ENCODE peak calls at places on chromosomes 12 and 14, in five cellular contexts. One of them, this sample, is unnamed.

GRCh38 chr12:124040737-124041136 is 67.7 kb downstream of the ZNF664 start:
- DNase-seq in GM12892: no peak
- DNase-seq in A549: no peak
- DNase-seq in upper lobe of left lung: no peak
- DNase-seq in lower leg skin: no peak
- DNase-seq in this sample: no peak

GRCh38 chr12:119668315-119668651 is 350 bp downstream of the PRKAB1 start:
- DNase-seq in A549: no peak
- DNase-seq in lower leg skin: no peak
- DNase-seq in upper lobe of left lung: no peak
- DNase-seq in GM12892: no peak
- DNase-seq in this sample: no peak

GRCh38 chr12:75750950-75751349 is 239.5 kb upstream of the KRR1 start:
- DNase-seq in upper lobe of left lung: no peak
- DNase-seq in GM12892: no peak
- DNase-seq in lower leg skin: no peak
- DNase-seq in A549: peak
- DNase-seq in this sample: no peak

GRCh38 chr12:916240-916639 is 33.3 kb downstream of the RAD52 start:
- DNase-seq in upper lobe of left lung: peak
- DNase-seq in lower leg skin: no peak
- DNase-seq in GM12892: no peak
- DNase-seq in A549: no peak
- DNase-seq in this sample: no peak

GRCh38 chr14:26403760-26404159 is 194.1 kb downstream of the NOVA1 start:
- DNase-seq in lower leg skin: no peak
- DNase-seq in A549: no peak
- DNase-seq in GM12892: no peak
- DNase-seq in upper lobe of left lung: no peak
- DNase-seq in this sample: no peak

GRCh38 chr14:37411079-37411735 is 183.8 kb downstream of the FOXA1 start:
- DNase-seq in lower leg skin: no peak
- DNase-seq in GM12892: no peak
- DNase-seq in A549: no peak
- DNase-seq in upper lobe of left lung: no peak
- DNase-seq in this sample: no peak

GRCh38 chr12:9124346-9125031 is 8.8 kb upstream of the A2M start:
- DNase-seq in upper lobe of left lung: peak
- DNase-seq in A549: no peak
- DNase-seq in lower leg skin: no peak
- DNase-seq in GM12892: no peak
- DNase-seq in this sample: no peak

GRCh38 chr12:66405395-66405794 is 103.1 kb downstream of the HELB start:
- DNase-seq in A549: no peak
- DNase-seq in GM12892: no peak
- DNase-seq in lower leg skin: no peak
- DNase-seq in upper lobe of left lung: no peak
- DNase-seq in this sample: no peak

GRCh38 chr14:20642182-20642581 is 691 bp upstream of the OR6S1 start:
- DNase-seq in GM12892: no peak
- DNase-seq in upper lobe of left lung: no peak
- DNase-seq in lower leg skin: no peak
- DNase-seq in A549: no peak
- DNase-seq in this sample: no peak

GRCh38 chr12:29944269-29945000 is 160.7 kb upstream of the TMTC1 start:
- DNase-seq in lower leg skin: no peak
- DNase-seq in upper lobe of left lung: no peak
- DNase-seq in A549: no peak
- DNase-seq in GM12892: no peak
- DNase-seq in this sample: no peak

GRCh38 chr14:75411194-75411552 is 16.6 kb upstream of the JDP2 start:
- DNase-seq in GM12892: no peak
- DNase-seq in upper lobe of left lung: no peak
- DNase-seq in lower leg skin: peak
- DNase-seq in A549: no peak
- DNase-seq in this sample: no peak

GRCh38 chr12:89166525-89166934 is 185.8 kb downstream of the DUSP6 start:
- DNase-seq in A549: peak
- DNase-seq in lower leg skin: no peak
- DNase-seq in upper lobe of left lung: no peak
- DNase-seq in GM12892: no peak
- DNase-seq in this sample: no peak

GRCh38 chr12:104351023-104351983 is 47.8 kb downstream of the EID3 start:
- DNase-seq in lower leg skin: peak
- DNase-seq in GM12892: no peak
- DNase-seq in upper lobe of left lung: no peak
- DNase-seq in A549: no peak
- DNase-seq in this sample: no peak
- TF ChIP-seq POLR2A in lower leg skin: no peak
- TF ChIP-seq POLR2A in GM12892: peak
- TF ChIP-seq POLR2A in upper lobe of left lung: no peak
- TF ChIP-seq POLR2A in A549: no peak
- TF ChIP-seq POLR2A in this sample: no peak

DNA sequence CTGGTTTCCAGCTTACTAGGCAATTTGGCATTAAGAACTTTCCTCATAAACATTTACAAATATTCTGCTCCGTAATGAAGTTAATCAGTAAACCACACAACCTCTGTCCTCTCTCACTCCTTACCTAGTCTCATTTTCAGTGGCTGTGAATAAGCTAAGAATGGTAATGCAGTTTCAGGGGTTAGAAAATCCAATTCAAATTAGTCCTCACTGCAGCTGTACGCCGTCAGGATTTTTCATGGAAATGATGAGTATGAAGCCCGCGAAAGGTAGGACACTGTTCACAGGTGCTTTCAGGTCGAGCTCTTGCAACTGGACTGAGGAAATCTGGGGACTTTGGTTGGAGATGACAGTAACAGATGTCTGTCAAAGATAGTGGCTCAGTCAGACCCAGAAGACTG is 29.6 kb downstream of the NR1H4 start:
- DNase-seq in upper lobe of left lung: no peak
- DNase-seq in lower leg skin: no peak
- DNase-seq in A549: no peak
- DNase-seq in GM12892: no peak
- DNase-seq in this sample: no peak
- TF ChIP-seq POLR2A in upper lobe of left lung: no peak
- TF ChIP-seq POLR2A in lower leg skin: no peak
- TF ChIP-seq POLR2A in A549: no peak
- TF ChIP-seq POLR2A in GM12892: no peak
- TF ChIP-seq POLR2A in this sample: no peak

DNA sequence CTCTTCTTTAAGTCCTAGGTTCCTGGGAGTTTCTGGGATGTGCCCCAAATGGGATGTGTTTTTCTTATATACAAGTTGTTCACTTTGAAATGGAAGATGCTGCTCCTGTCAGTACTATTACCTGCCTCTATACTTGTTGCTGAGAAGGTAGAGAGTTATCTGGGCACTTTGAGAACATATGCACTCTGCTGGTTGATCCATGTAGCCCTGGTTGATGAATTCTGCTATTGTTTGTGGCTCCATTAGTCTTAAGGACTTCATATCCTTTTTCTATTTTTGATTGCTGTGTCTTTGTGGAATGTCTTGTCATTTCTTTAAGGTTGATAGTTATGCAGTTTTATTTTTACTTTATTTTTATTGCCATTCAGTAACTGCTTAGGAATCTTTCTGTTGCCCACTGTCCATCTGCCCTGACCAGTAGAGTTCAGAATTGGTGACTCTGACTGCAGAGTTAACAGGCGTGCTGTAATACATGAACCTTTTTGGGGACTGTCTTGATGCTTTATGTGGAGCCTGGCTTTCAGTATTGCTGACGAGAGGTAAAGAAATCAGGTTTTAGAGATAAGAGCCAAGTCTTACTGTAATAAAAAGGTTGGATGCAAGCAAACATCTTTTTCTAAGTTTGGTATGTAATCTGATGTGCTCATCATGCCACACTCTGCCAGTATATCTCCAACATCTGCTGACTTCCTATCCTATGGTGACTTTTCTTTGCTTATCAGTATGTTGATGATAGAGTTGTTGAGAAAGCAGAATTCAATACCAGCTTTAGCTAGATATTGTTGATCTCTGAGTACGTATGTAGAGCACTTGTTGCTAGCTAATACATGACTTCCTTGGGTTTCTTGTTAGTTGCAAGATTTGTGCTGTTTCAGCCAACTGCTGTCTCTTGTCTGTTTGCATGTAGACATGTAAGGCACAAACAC is 1.6 kb downstream of the GMPR2 start:
- DNase-seq in upper lobe of left lung: no peak
- DNase-seq in A549: no peak
- DNase-seq in lower leg skin: no peak
- DNase-seq in GM12892: no peak
- DNase-seq in this sample: no peak
- TF ChIP-seq POLR2A in upper lobe of left lung: no peak
- TF ChIP-seq POLR2A in A549: no peak
- TF ChIP-seq POLR2A in lower leg skin: no peak
- TF ChIP-seq POLR2A in GM12892: no peak
- TF ChIP-seq POLR2A in this sample: no peak

DNA sequence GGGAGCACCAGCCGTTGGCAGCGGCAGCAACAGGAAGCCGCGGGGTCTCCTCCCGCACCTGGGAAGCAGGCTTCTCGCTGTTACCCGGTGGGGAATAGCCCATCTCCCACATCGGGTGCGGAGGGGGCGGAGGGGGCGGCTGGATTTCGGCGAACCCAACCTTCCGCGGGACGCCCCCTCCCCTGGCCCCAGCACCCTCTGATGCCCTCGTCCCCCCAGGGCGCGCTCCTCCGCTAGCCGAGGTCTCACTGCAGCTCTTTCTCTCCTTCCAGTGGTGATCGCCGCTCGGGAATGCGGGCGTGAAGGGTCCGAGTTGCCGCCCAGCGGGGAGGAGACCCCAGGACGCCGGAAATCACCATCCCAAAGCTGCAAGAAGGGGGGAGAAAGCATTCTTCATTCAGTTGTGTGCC is 301 bp downstream of the SAMD4A start:
- DNase-seq in upper lobe of left lung: peak
- DNase-seq in A549: peak
- DNase-seq in GM12892: no peak
- DNase-seq in lower leg skin: peak
- DNase-seq in this sample: no peak
- TF ChIP-seq POLR2A in upper lobe of left lung: no peak
- TF ChIP-seq POLR2A in A549: no peak
- TF ChIP-seq POLR2A in GM12892: no peak
- TF ChIP-seq POLR2A in lower leg skin: no peak
- TF ChIP-seq POLR2A in this sample: no peak

DNA sequence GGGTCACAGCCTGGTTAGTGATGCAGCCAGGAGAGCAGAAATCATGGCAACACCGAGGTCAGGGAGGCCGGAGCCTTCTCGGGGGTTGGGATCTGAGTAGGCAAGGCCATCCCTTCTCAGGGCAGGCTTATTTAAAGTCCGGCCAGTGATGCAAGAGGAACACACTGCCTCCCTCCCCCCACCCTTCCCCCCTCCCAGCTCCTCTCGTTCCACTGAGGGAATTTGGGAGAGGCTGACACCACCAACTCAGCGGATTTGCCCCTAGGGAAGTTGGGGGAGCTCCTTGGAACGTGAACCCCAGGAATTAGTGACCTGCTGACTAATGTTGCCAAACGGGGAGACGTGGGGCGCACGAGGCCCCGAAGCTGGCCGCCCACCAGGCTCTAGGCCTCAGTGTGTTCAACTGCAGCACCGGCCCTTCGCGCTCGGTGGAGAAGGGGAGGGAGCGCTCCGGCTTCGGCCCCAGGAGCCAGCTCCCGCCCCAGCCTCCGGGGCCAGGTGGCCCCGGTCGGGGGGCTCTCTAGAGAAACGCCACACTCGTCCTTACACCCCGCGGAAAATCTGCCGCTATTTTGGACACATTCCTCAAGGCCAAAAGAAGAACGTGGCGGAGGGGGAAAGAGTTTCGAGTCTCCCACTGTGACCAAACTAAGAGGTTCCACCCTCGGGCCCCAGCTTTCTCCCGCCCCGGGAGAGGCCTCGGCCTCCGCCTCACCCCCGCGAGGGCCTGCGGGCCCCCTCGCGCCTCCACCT is 1.6 kb downstream of the CTDSP2 start:
- DNase-seq in upper lobe of left lung: peak
- DNase-seq in lower leg skin: peak
- DNase-seq in GM12892: peak
- DNase-seq in A549: peak
- DNase-seq in this sample: peak
- TF ChIP-seq POLR2A in upper lobe of left lung: peak
- TF ChIP-seq POLR2A in lower leg skin: no peak
- TF ChIP-seq POLR2A in GM12892: no peak
- TF ChIP-seq POLR2A in A549: no peak
- TF ChIP-seq POLR2A in this sample: peak

DNA sequence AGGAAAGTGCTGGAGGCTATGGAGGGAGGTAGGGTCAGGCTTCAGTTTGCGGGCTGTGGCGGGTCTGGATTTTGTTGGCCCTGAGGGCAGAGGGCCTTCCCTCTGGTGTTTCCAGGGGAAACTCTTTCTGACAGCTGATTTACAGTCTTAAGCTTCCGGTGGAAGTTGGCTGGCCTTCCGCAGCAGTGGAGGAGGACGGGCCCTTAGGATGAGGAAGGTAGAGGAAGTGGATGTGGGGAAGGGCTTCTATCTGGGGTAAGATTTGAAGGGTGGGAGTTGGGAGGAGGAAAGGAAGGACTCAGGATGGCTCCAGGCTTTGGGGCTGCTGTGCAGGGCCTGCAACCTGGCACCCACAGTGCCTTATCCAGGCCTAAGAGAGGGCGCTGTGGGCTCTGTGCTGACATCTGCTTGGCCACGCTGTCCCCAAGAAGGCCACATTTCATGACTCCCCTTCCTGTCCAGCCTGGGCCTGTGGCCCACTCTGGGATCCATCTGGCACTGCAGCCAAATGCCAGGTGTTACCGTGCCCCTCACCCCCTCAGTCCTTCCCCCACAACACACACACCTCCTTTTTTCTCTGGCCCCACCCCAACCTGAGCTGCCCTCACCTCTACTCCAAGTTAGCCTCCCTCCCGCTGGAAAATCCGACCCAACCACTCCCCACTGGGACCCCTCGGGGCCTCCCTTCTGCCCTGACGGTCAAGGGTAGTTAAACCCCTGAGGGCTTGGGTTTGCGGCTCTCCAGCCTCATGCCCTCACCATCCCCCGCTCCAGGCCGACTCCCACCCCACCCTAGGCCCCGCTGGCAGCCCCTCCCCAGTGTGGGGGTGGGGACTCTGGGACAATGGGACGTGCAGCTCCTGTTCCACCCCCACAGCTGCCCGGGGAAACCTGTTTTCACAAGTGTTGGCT is 7.7 kb upstream of the PPP1R13B start:
- DNase-seq in upper lobe of left lung: peak
- DNase-seq in lower leg skin: no peak
- DNase-seq in A549: no peak
- DNase-seq in GM12892: no peak
- DNase-seq in this sample: no peak
- TF ChIP-seq POLR2A in upper lobe of left lung: no peak
- TF ChIP-seq POLR2A in lower leg skin: no peak
- TF ChIP-seq POLR2A in A549: no peak
- TF ChIP-seq POLR2A in GM12892: no peak
- TF ChIP-seq POLR2A in this sample: no peak

GRCh38 chr14:81534510-81535074 is 939 bp upstream of the SEL1L start:
- DNase-seq in A549: no peak
- DNase-seq in GM12892: no peak
- DNase-seq in lower leg skin: no peak
- DNase-seq in upper lobe of left lung: no peak
- DNase-seq in this sample: no peak
- TF ChIP-seq POLR2A in A549: no peak
- TF ChIP-seq POLR2A in GM12892: no peak
- TF ChIP-seq POLR2A in lower leg skin: no peak
- TF ChIP-seq POLR2A in upper lobe of left lung: no peak
- TF ChIP-seq POLR2A in this sample: no peak

This sample was measured in H54.